ENCODE peak calls at places on chromosomes 11 and 22, in four cellular contexts. One of them, this sample, is unnamed.

GRCh38 chr11:96260067-96260511 is 82.9 kb downstream of the MAML2 start:
- DNase-seq in effector memory CD4-positive, alpha-beta T cell: no peak
- DNase-seq in activated CD4-positive, alpha-beta T cell treated with anti-CD3 and anti-CD28 coated beads, Interleukin-2, amount 50 U/mL, for 1 hour: no peak
- DNase-seq in HCT116: no peak
- DNase-seq in this sample: no peak

GRCh38 chr11:2897048-2897447 is 11.5 kb upstream of the CDKN1C start:
- DNase-seq in effector memory CD4-positive, alpha-beta T cell: no peak
- DNase-seq in activated CD4-positive, alpha-beta T cell treated with anti-CD3 and anti-CD28 coated beads, Interleukin-2, amount 50 U/mL, for 1 hour: no peak
- DNase-seq in HCT116: no peak
- DNase-seq in this sample: no peak

GRCh38 chr11:70387564-70387963 is 10.8 kb upstream of the CTTN start:
- DNase-seq in effector memory CD4-positive, alpha-beta T cell: no peak
- DNase-seq in activated CD4-positive, alpha-beta T cell treated with anti-CD3 and anti-CD28 coated beads, Interleukin-2, amount 50 U/mL, for 1 hour: no peak
- DNase-seq in HCT116: no peak
- DNase-seq in this sample: no peak

GRCh38 chr22:44540756-44541670 is 43.0 kb upstream of the RTL6 start:
- DNase-seq in effector memory CD4-positive, alpha-beta T cell: no peak
- DNase-seq in activated CD4-positive, alpha-beta T cell treated with anti-CD3 and anti-CD28 coated beads, Interleukin-2, amount 50 U/mL, for 1 hour: no peak
- DNase-seq in HCT116: no peak
- DNase-seq in this sample: no peak

GRCh38 chr11:19966927-19967326 is 193.3 kb downstream of the DBX1 start:
- DNase-seq in effector memory CD4-positive, alpha-beta T cell: no peak
- DNase-seq in activated CD4-positive, alpha-beta T cell treated with anti-CD3 and anti-CD28 coated beads, Interleukin-2, amount 50 U/mL, for 1 hour: no peak
- DNase-seq in HCT116: no peak
- DNase-seq in this sample: no peak

GRCh38 chr11:58919561-58919960 is 19.7 kb upstream of the GLYATL1 start:
- DNase-seq in effector memory CD4-positive, alpha-beta T cell: no peak
- DNase-seq in activated CD4-positive, alpha-beta T cell treated with anti-CD3 and anti-CD28 coated beads, Interleukin-2, amount 50 U/mL, for 1 hour: no peak
- DNase-seq in HCT116: no peak
- DNase-seq in this sample: no peak

GRCh38 chr22:46842606-46843005 is 80.2 kb downstream of the TBC1D22A start:
- DNase-seq in effector memory CD4-positive, alpha-beta T cell: no peak
- DNase-seq in activated CD4-positive, alpha-beta T cell treated with anti-CD3 and anti-CD28 coated beads, Interleukin-2, amount 50 U/mL, for 1 hour: no peak
- DNase-seq in HCT116: no peak
- DNase-seq in this sample: no peak

GRCh38 chr11:11025087-11025486 is 167.2 kb upstream of the ZBED5 start:
- DNase-seq in effector memory CD4-positive, alpha-beta T cell: no peak
- DNase-seq in activated CD4-positive, alpha-beta T cell treated with anti-CD3 and anti-CD28 coated beads, Interleukin-2, amount 50 U/mL, for 1 hour: no peak
- DNase-seq in HCT116: no peak
- DNase-seq in this sample: no peak

GRCh38 chr22:32103648-32104326 is 55.3 kb downstream of the C22orf42 start:
- DNase-seq in effector memory CD4-positive, alpha-beta T cell: no peak
- DNase-seq in activated CD4-positive, alpha-beta T cell treated with anti-CD3 and anti-CD28 coated beads, Interleukin-2, amount 50 U/mL, for 1 hour: no peak
- DNase-seq in HCT116: peak; percentile 15
- DNase-seq in this sample: no peak

GRCh38 chr11:1506981-1507380 is 20.4 kb upstream of the MOB2 start:
- DNase-seq in effector memory CD4-positive, alpha-beta T cell: no peak
- DNase-seq in activated CD4-positive, alpha-beta T cell treated with anti-CD3 and anti-CD28 coated beads, Interleukin-2, amount 50 U/mL, for 1 hour: no peak
- DNase-seq in HCT116: no peak
- DNase-seq in this sample: no peak

GRCh38 chr11:61529537-61530225 is 21.1 kb downstream of the LRRC10B start:
- DNase-seq in effector memory CD4-positive, alpha-beta T cell: no peak
- DNase-seq in activated CD4-positive, alpha-beta T cell treated with anti-CD3 and anti-CD28 coated beads, Interleukin-2, amount 50 U/mL, for 1 hour: no peak
- DNase-seq in HCT116: no peak
- DNase-seq in this sample: no peak

GRCh38 chr11:70002433-70002832 is 75.7 kb upstream of the ANO1 start:
- DNase-seq in effector memory CD4-positive, alpha-beta T cell: no peak
- DNase-seq in activated CD4-positive, alpha-beta T cell treated with anti-CD3 and anti-CD28 coated beads, Interleukin-2, amount 50 U/mL, for 1 hour: no peak
- DNase-seq in HCT116: no peak
- DNase-seq in this sample: no peak